ENCODE peak calls at places on chromosomes 2 and 18, in nine cellular contexts. Y is prostate gland; O is dorsolateral prefrontal cortex; B is SK-N-MC; A is small intestine; V is CD8-positive, alpha-beta memory T cell; K is A549; Z is body of pancreas; S is GM23248. D is an unnamed sample.

GRCh38 chr2:217652761-217653160 is 350.0 kb downstream of the TNS1 start:
- DNase-seq in Y (no peak), O (no peak), B (no peak), A (no peak), V (no peak), K (no peak), Z (no peak), S (peak; percentile 62), D (no peak)

GRCh38 chr18:7945882-7946281 is 378.8 kb downstream of the PTPRM start:
- DNase-seq in Y (no peak), O (no peak), B (no peak), A (peak; percentile 53), V (no peak), K (peak; percentile 87), Z (no peak), S (peak; percentile 96), D (peak; percentile 67)

GRCh38 chr2:146821836-146822316 is 1023.0 kb upstream of the ACVR2A start:
- DNase-seq in Y (no peak), O (no peak), B (no peak), A (no peak), V (no peak), K (no peak), Z (no peak), S (peak; percentile 79), D (no peak)

GRCh38 chr2:174688079-174688478 is 76.2 kb downstream of the CHRNA1 start:
- DNase-seq in Y (no peak), O (no peak), B (no peak), A (peak; percentile 41), V (no peak), K (peak; percentile 34), Z (no peak), S (peak; percentile 79), D (no peak)

GRCh38 chr2:128396946-128397345 is 78.3 kb upstream of the HS6ST1 start:
- DNase-seq in Y (no peak), O (no peak), B (no peak), A (no peak), V (no peak), K (no peak), Z (no peak), S (no peak), D (no peak)

GRCh38 chr2:10447300-10448207 is 573 bp downstream of the ODC1 start:
- DNase-seq in Y (peak; percentile 40), O (no peak), B (no peak), A (peak; percentile 55), V (no peak), K (peak; percentile 70), Z (peak; percentile 71), S (peak; percentile 51), D (no peak)

GRCh38 chr2:30655660-30656059 is 151.6 kb downstream of the CAPN13 start:
- DNase-seq in Y (no peak), O (no peak), B (no peak), A (no peak), V (no peak), K (no peak), Z (no peak), S (no peak), D (no peak)

GRCh38 chr2:241924069-241924908 is 54.8 kb downstream of the RTP5 start:
- DNase-seq in Y (no peak), O (no peak), B (no peak), A (no peak), V (no peak), K (no peak), Z (no peak), S (no peak), D (no peak)

GRCh38 chr2:79040967-79041582 is 15.6 kb downstream of the REG3G start:
- DNase-seq in Y (no peak), O (no peak), B (peak; percentile 32), A (peak; percentile 77), V (no peak), K (peak; percentile 15), Z (peak; percentile 25), S (peak; percentile 1), D (no peak)

GRCh38 chr2:224561234-224562005 is 23.7 kb downstream of the CUL3 start:
- DNase-seq in Y (no peak), O (no peak), B (no peak), A (no peak), V (no peak), K (no peak), Z (no peak), S (peak; percentile 36), D (no peak)

GRCh38 chr18:29605365-29605764 is 1428.4 kb upstream of the CDH2 start:
- DNase-seq in Y (no peak), O (no peak), B (no peak), A (no peak), V (no peak), K (no peak), Z (no peak), S (no peak), D (no peak)

GRCh38 chr18:10239138-10239537 is 215.3 kb upstream of the APCDD1 start:
- DNase-seq in Y (peak; percentile 19), O (no peak), B (no peak), A (no peak), V (no peak), K (no peak), Z (peak; percentile 35), S (peak; percentile 56), D (no peak)

GRCh38 chr2:33535409-33535808 is 59.0 kb downstream of the RASGRP3 start:
- DNase-seq in Y (no peak), O (no peak), B (no peak), A (no peak), V (no peak), K (no peak), Z (no peak), S (no peak), D (no peak)

GRCh38 chr2:238164906-238165287 is 6.1 kb downstream of the ERFE start:
- DNase-seq in Y (no peak), O (peak; percentile 22), B (no peak), A (no peak), V (no peak), K (no peak), Z (no peak), S (no peak), D (no peak)

GRCh38 chr2:216520156-216520555 is 21.5 kb downstream of the RPL37A start:
- DNase-seq in Y (no peak), O (no peak), B (no peak), A (no peak), V (no peak), K (no peak), Z (no peak), S (peak; percentile 49), D (no peak)

GRCh38 chr2:231601356-231602229 is 8.9 kb downstream of the TEX44 start:
- DNase-seq in Y (peak; percentile 77), O (no peak), B (peak; percentile 51), A (peak; percentile 82), V (peak; percentile 82), K (peak; percentile 91), Z (peak; percentile 86), S (peak; percentile 88), D (no peak)

GRCh38 chr2:127134833-127135830 is 28.2 kb upstream of the BIN1 start:
- DNase-seq in Y (no peak), O (no peak), B (no peak), A (peak; percentile 33), V (no peak), K (no peak), Z (no peak), S (no peak), D (no peak)

DNA sequence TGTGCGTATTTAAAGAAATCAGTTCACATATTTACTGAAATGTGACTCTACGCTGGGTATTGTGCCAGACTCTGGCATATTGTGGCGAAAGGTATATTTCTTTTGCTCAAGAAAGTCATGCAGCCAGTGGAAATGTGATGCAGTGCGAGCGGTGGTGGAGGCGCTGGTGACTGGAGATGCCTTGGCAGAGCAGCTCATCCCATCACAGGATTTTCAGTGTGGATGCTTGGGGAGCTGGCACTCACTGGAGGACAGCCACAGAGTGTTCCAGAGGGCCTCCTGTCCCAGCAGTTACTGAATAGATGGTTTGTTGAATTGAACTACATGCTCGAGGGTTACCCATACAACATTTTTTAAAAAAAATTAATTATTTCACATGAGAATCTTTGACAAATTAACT is 117.6 kb downstream of the ZNF407 start:
- DNase-seq in Y (no peak), O (peak; percentile 52), B (no peak), A (no peak), V (no peak), K (no peak), Z (no peak), S (no peak), D (no peak)
- H3K27ac ChIP-seq in Y (no peak overlapping the region), O (no peak overlapping the region), B (no peak overlapping the region), A (no peak overlapping the region), V (no peak overlapping the region), K (no peak overlapping the region), Z (no peak overlapping the region), S (no peak overlapping the region), D (no peak overlapping the region)

GRCh38 chr2:173258704-173259103 is 96.0 kb upstream of the CDCA7 start:
- DNase-seq in Y (no peak), O (no peak), B (no peak), A (no peak), V (no peak), K (no peak), Z (no peak), S (no peak), D (no peak)

GRCh38 chr2:173264603-173265366 is 89.9 kb upstream of the CDCA7 start:
- DNase-seq in Y (no peak), O (no peak), B (no peak), A (peak; percentile 23), V (no peak), K (no peak), Z (no peak), S (no peak), D (no peak)

DNA sequence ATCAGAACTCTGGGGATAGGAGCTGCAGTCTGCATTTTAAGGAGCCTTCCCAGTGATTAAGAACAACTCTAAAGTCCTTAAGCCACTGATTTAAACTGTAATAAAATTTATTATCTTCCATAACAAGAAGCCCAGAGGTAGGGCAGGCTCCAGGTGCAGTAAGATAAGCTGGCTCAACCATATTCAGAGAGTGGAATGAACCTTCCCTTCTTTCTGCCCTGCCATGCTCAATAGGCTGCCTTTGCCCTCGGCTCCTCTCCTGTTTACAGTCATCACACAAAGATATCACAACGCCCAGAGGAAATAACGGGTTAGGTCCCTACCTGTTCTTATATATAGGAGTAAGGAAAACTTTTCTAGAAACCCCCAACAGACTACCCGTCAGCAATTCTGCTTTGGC is 90.5 kb upstream of the CDCA7 start:
- DNase-seq in Y (no peak), O (no peak), B (no peak), A (peak; percentile 86), V (no peak), K (no peak), Z (no peak), S (no peak), D (no peak)
- H3K27ac ChIP-seq in Y (no peak overlapping the region), O (no peak overlapping the region), B (no peak overlapping the region), A (peak overlapping the region; percentile 47), V (no peak overlapping the region), K (no peak overlapping the region), Z (no peak overlapping the region), S (no peak overlapping the region), D (no peak overlapping the region)

DNA sequence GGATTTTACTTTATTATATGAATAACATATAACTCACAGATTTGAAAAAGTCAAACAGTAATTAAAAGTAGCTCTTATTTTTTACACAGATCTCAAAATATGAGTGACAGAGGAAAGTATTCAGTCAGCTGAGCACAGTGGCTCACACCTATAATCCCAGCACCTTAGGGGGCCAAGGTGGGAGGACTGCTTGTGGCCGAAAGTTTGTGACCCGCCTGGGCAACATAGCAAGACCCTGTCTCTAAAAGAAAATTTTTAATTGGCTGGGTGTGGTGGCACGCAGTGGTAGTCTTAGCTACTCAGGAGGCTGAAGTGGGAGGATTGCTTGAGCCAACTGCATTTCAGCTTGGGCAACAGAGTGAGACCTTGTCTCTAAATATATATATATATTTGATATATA is 19.2 kb upstream of the UGP2 start:
- DNase-seq in Y (no peak), O (no peak), B (no peak), A (no peak), V (no peak), K (no peak), Z (no peak), S (no peak), D (no peak)
- H3K27ac ChIP-seq in Y (no peak overlapping the region), O (no peak overlapping the region), B (no peak overlapping the region), A (no peak overlapping the region), V (no peak overlapping the region), K (no peak overlapping the region), Z (no peak overlapping the region), S (no peak overlapping the region), D (no peak overlapping the region)

GRCh38 chr2:179233626-179234430 is 30.8 kb downstream of the SESTD1 start:
- DNase-seq in Y (no peak), O (no peak), B (no peak), A (no peak), V (no peak), K (no peak), Z (no peak), S (no peak), D (no peak)
- H3K27ac ChIP-seq in Y (no peak overlapping the region), O (no peak overlapping the region), B (peak overlapping the region; percentile 16), A (no peak overlapping the region), V (no peak overlapping the region), K (peak overlapping the region; percentile 52), Z (no peak overlapping the region), S (no peak overlapping the region), D (no peak overlapping the region)

D was measured in epithelial cell of prostate.